ENCODE peak calls at places on chromosomes 16 and 17, in seven cellular contexts. V is mesothelial cell of epicardium; U is GM10248; E is HepG2; I is HEK293T; Y is activated naive CD8-positive, alpha-beta T cell treated with anti-CD3 and anti-CD28 coated beads for 36 hours; P is uterus. M is an unnamed sample.

GRCh38 chr16:49277766-49278566 is 3.7 kb downstream of the CBLN1 start:
- DNase-seq in V (no peak), U (no peak), E (no peak), I (no peak), Y (no peak), P (no peak), M (peak; percentile 53)

GRCh38 chr17:18951941-18952842 is at the start of gene SLC5A10:
- DNase-seq in V (no peak), U (no peak), E (peak; percentile 51), I (no peak), Y (no peak), P (no peak), M (no peak)

GRCh38 chr17:63333869-63334268 is 112.2 kb downstream of the CYB561 start:
- DNase-seq in V (no peak), U (no peak), E (no peak), I (no peak), Y (no peak), P (no peak), M (no peak)

GRCh38 chr16:67528222-67528869 is at the start of gene RIPOR1:
- DNase-seq in V (peak; percentile 58), U (peak; percentile 80), E (peak; percentile 45), I (peak; percentile 67), Y (peak; percentile 49), P (peak; percentile 62), M (no peak)

GRCh38 chr16:87216824-87217205 is 100.4 kb downstream of the C16orf95 start:
- DNase-seq in V (no peak), U (no peak), E (no peak), I (no peak), Y (no peak), P (no peak), M (no peak)

GRCh38 chr16:19115148-19116021 is 1.6 kb downstream of the ITPRIPL2 start:
- DNase-seq in V (no peak), U (no peak), E (no peak), I (no peak), Y (no peak), P (no peak), M (no peak)

GRCh38 chr16:54204756-54205155 is 81.8 kb downstream of the IRX3 start:
- DNase-seq in V (no peak), U (no peak), E (no peak), I (no peak), Y (no peak), P (no peak), M (no peak)

GRCh38 chr17:74282587-74283370 is 8.7 kb downstream of the DNAI2 start:
- DNase-seq in V (no peak), U (peak; percentile 54), E (peak; percentile 45), I (no peak), Y (peak; percentile 71), P (no peak), M (no peak)

GRCh38 chr16:78780808-78781207 is 681.4 kb downstream of the WWOX start:
- DNase-seq in V (no peak), U (no peak), E (no peak), I (no peak), Y (no peak), P (no peak), M (no peak)

GRCh38 chr17:610285-610684 is 104.4 kb downstream of the VPS53 start:
- DNase-seq in V (no peak), U (no peak), E (no peak), I (no peak), Y (no peak), P (no peak), M (no peak)

GRCh38 chr16:72437891-72438290 is 265.9 kb upstream of the PMFBP1 start:
- DNase-seq in V (no peak), U (no peak), E (no peak), I (no peak), Y (no peak), P (no peak), M (no peak)

GRCh38 chr16:51095114-51095872 is 55.8 kb downstream of the SALL1 start:
- DNase-seq in V (no peak), U (no peak), E (peak; percentile 29), I (no peak), Y (no peak), P (no peak), M (no peak)

GRCh38 chr16:54934536-54935410 is 4.1 kb downstream of the IRX5 start:
- DNase-seq in V (peak; percentile 62), U (no peak), E (no peak), I (no peak), Y (no peak), P (no peak), M (peak; percentile 59)

GRCh38 chr16:700684-701584 is 4.7 kb downstream of the FBXL16 start:
- DNase-seq in V (peak; percentile 87), U (peak; percentile 54), E (no peak), I (peak; percentile 62), Y (peak; percentile 66), P (no peak), M (peak; percentile 77)

GRCh38 chr16:49194499-49195260 is 87.0 kb downstream of the CBLN1 start:
- DNase-seq in V (no peak), U (no peak), E (no peak), I (no peak), Y (no peak), P (no peak), M (no peak)

GRCh38 chr17:47720754-47721533 is 12.1 kb upstream of the TBX21 start:
- DNase-seq in V (no peak), U (peak; percentile 77), E (no peak), I (peak; percentile 25), Y (peak; percentile 98), P (no peak), M (no peak)

GRCh38 chr17:41428591-41429326 is 4.4 kb upstream of the KRT37 start:
- DNase-seq in V (no peak), U (no peak), E (peak; percentile 35), I (no peak), Y (no peak), P (no peak), M (no peak)

M was measured in endothelial cell.